ENCODE peak calls at places on chromosomes 5 and 9, in four cellular contexts. One of them, this sample, is unnamed.

GRCh38 chr9:69175488-69175872 is 1.4 kb downstream of the TJP2 start:
- DNase-seq in choroid plexus epithelial cell: no peak
- DNase-seq in T-cell: no peak
- DNase-seq in T-helper 9 cell: no peak
- DNase-seq in this sample: no peak

GRCh38 chr9:134301387-134302129 is 24.7 kb upstream of the RXRA start:
- DNase-seq in T-cell: peak
- DNase-seq in T-helper 9 cell: peak
- DNase-seq in choroid plexus epithelial cell: no peak
- DNase-seq in this sample: peak

GRCh38 chr9:1530681-1531080 is 480.5 kb downstream of the DMRT2 start:
- DNase-seq in T-helper 9 cell: no peak
- DNase-seq in choroid plexus epithelial cell: no peak
- DNase-seq in T-cell: no peak
- DNase-seq in this sample: no peak

GRCh38 chr5:12615141-12615820 is 711.0 kb upstream of the CTNND2 start:
- DNase-seq in choroid plexus epithelial cell: no peak
- DNase-seq in T-helper 9 cell: no peak
- DNase-seq in T-cell: no peak
- DNase-seq in this sample: no peak

GRCh38 chr5:95969646-95970358 is 8.2 kb upstream of the ELL2 start:
- DNase-seq in T-helper 9 cell: no peak
- DNase-seq in choroid plexus epithelial cell: peak
- DNase-seq in T-cell: no peak
- DNase-seq in this sample: no peak

GRCh38 chr5:94577466-94578245 is 40.7 kb downstream of the KIAA0825 start:
- DNase-seq in T-cell: no peak
- DNase-seq in T-helper 9 cell: no peak
- DNase-seq in choroid plexus epithelial cell: peak
- DNase-seq in this sample: no peak

GRCh38 chr9:99466787-99467186 is 244.7 kb downstream of the SEC61B start:
- DNase-seq in T-cell: no peak
- DNase-seq in choroid plexus epithelial cell: peak
- DNase-seq in T-helper 9 cell: no peak
- DNase-seq in this sample: no peak

GRCh38 chr9:34292552-34292951 is 36.5 kb downstream of the KIF24 start:
- DNase-seq in T-cell: no peak
- DNase-seq in T-helper 9 cell: no peak
- DNase-seq in choroid plexus epithelial cell: no peak
- DNase-seq in this sample: no peak

GRCh38 chr5:134103397-134103796 is 11.1 kb upstream of the TCF7 start:
- DNase-seq in T-cell: no peak
- DNase-seq in T-helper 9 cell: no peak
- DNase-seq in choroid plexus epithelial cell: no peak
- DNase-seq in this sample: no peak

GRCh38 chr5:132458651-132459030 is 31.9 kb downstream of the IRF1 start:
- DNase-seq in T-helper 9 cell: no peak
- DNase-seq in choroid plexus epithelial cell: peak
- DNase-seq in T-cell: no peak
- DNase-seq in this sample: peak

GRCh38 chr9:15967068-15967467 is 414.2 kb downstream of the CCDC171 start:
- DNase-seq in T-helper 9 cell: no peak
- DNase-seq in choroid plexus epithelial cell: peak
- DNase-seq in T-cell: no peak
- DNase-seq in this sample: no peak

GRCh38 chr9:122347348-122348287 is 23.2 kb upstream of the PTGS1 start:
- DNase-seq in T-cell: no peak
- DNase-seq in choroid plexus epithelial cell: peak
- DNase-seq in T-helper 9 cell: no peak
- DNase-seq in this sample: no peak

GRCh38 chr9:108272350-108272899 is 583.4 kb downstream of the ACTL7B start:
- DNase-seq in T-helper 9 cell: no peak
- DNase-seq in T-cell: no peak
- DNase-seq in choroid plexus epithelial cell: peak
- DNase-seq in this sample: no peak

This sample was measured in CD8-positive, alpha-beta memory T cell.